ENCODE peak calls at places on chromosome 3, in ten cellular contexts. V is NCI-H446 treated with DMSO at 0.1 percent for 48 hours; B is GM03348; T is GDM1; Q is NCI-H1105 treated with DMSO at 0.1 percent for 48 hours; A is NCI-H1417; P is activated effector memory CD4-positive, alpha-beta T cell treated with Interleukin-2 at 50 U/mL for 16 hours; G is NCI-H2029; Z is NCI-H1930; L is activated naive CD4-positive, alpha-beta T cell. E is an unnamed sample.

GRCh38 chr3:88298189-88298588 is 148.4 kb downstream of the C3orf38 start:
- DNase-seq in V (no peak), B (no peak), T (no peak), Q (no peak), A (no peak), P (no peak), G (no peak), Z (no peak), L (no peak), E (no peak)

GRCh38 chr3:196049567-196050122 is 32.2 kb downstream of the TFRC start:
- DNase-seq in V (no peak), B (no peak), T (no peak), Q (no peak), A (no peak), P (no peak), G (no peak), Z (no peak), L (no peak), E (no peak)

GRCh38 chr3:148600902-148601765 is 96.6 kb upstream of the AGTR1 start:
- DNase-seq in V (no peak), B (no peak), T (no peak), Q (no peak), A (no peak), P (no peak), G (no peak), Z (no peak), L (no peak), E (no peak)

GRCh38 chr3:155560594-155560993 is 184.3 kb downstream of the PLCH1 start:
- DNase-seq in V (no peak), B (peak), T (no peak), Q (no peak), A (no peak), P (no peak), G (no peak), Z (no peak), L (no peak), E (no peak)

GRCh38 chr3:170941551-170941950 is 33.1 kb upstream of the EIF5A2 start:
- DNase-seq in V (no peak), B (no peak), T (no peak), Q (no peak), A (no peak), P (no peak), G (no peak), Z (no peak), L (no peak), E (no peak)

GRCh38 chr3:2686816-2687502 is 423.2 kb downstream of the IL5RA start:
- DNase-seq in V (no peak), B (no peak), T (no peak), Q (no peak), A (no peak), P (no peak), G (no peak), Z (no peak), L (no peak), E (no peak)

GRCh38 chr3:100075163-100075562 is 39.1 kb downstream of the FILIP1L start:
- DNase-seq in V (no peak), B (no peak), T (no peak), Q (no peak), A (no peak), P (no peak), G (no peak), Z (no peak), L (no peak), E (no peak)

GRCh38 chr3:133676336-133677118 is 14.8 kb upstream of the TOPBP1 start:
- DNase-seq in V (no peak), B (no peak), T (no peak), Q (no peak), A (no peak), P (no peak), G (no peak), Z (no peak), L (no peak), E (no peak)

GRCh38 chr3:149406244-149406752 is 28.8 kb upstream of the TM4SF1 start:
- DNase-seq in V (no peak), B (no peak), T (no peak), Q (no peak), A (no peak), P (no peak), G (no peak), Z (no peak), L (no peak), E (no peak)

GRCh38 chr3:61928020-61928419 is 366.6 kb downstream of the PTPRG start:
- DNase-seq in V (no peak), B (peak), T (no peak), Q (no peak), A (no peak), P (no peak), G (no peak), Z (no peak), L (no peak), E (no peak)

GRCh38 chr3:127817331-127817821 is 4.9 kb downstream of the MGLL start:
- DNase-seq in V (no peak), B (peak), T (no peak), Q (no peak), A (peak), P (no peak), G (no peak), Z (no peak), L (no peak), E (no peak)

GRCh38 chr3:121431717-121432517 is 113.9 kb downstream of the POLQ start:
- DNase-seq in V (no peak), B (peak), T (no peak), Q (peak), A (peak), P (peak), G (peak), Z (no peak), L (no peak), E (peak)

GRCh38 chr3:69197455-69197854 is 75.1 kb upstream of the LMOD3 start:
- DNase-seq in V (no peak), B (no peak), T (no peak), Q (no peak), A (no peak), P (no peak), G (no peak), Z (no peak), L (no peak), E (no peak)

GRCh38 chr3:29871087-29871486 is 590.2 kb downstream of the RBMS3 start:
- DNase-seq in V (no peak), B (no peak), T (no peak), Q (no peak), A (no peak), P (no peak), G (no peak), Z (no peak), L (no peak), E (peak)

GRCh38 chr3:75296858-75297257 is 367.3 kb upstream of the FRG2C start:
- DNase-seq in V (no peak), B (no peak), T (no peak), Q (no peak), A (no peak), P (no peak), G (no peak), Z (no peak), L (no peak), E (no peak)

GRCh38 chr3:9123849-9124248 is 125.6 kb downstream of the SRGAP3 start:
- DNase-seq in V (peak), B (no peak), T (no peak), Q (no peak), A (no peak), P (no peak), G (no peak), Z (no peak), L (no peak), E (no peak)

GRCh38 chr3:102307442-102307841 is 127.4 kb upstream of the ZPLD1 start:
- DNase-seq in V (no peak), B (no peak), T (no peak), Q (no peak), A (no peak), P (no peak), G (no peak), Z (no peak), L (no peak), E (no peak)

GRCh38 chr3:74273091-74273490 is 341.4 kb downstream of the CNTN3 start:
- DNase-seq in V (no peak), B (peak), T (no peak), Q (no peak), A (no peak), P (no peak), G (no peak), Z (no peak), L (no peak), E (no peak)

GRCh38 chr3:125140011-125140813 is 72.3 kb downstream of the SLC12A8 start:
- DNase-seq in V (no peak), B (peak), T (no peak), Q (no peak), A (no peak), P (no peak), G (no peak), Z (no peak), L (no peak), E (no peak)

GRCh38 chr3:13188975-13189374 is 115.7 kb upstream of the IQSEC1 start:
- DNase-seq in V (no peak), B (no peak), T (no peak), Q (no peak), A (no peak), P (no peak), G (no peak), Z (no peak), L (no peak), E (no peak)

GRCh38 chr3:95424296-95424695 is 1361.4 kb downstream of the NSUN3 start:
- DNase-seq in V (no peak), B (no peak), T (no peak), Q (no peak), A (no peak), P (no peak), G (no peak), Z (no peak), L (no peak), E (no peak)

GRCh38 chr3:54134155-54134554 is 11.8 kb downstream of the CACNA2D3 start:
- DNase-seq in V (no peak), B (no peak), T (no peak), Q (no peak), A (no peak), P (no peak), G (no peak), Z (no peak), L (no peak), E (no peak)

GRCh38 chr3:151856106-151856505 is 17.3 kb upstream of the SUCNR1 start:
- DNase-seq in V (no peak), B (no peak), T (no peak), Q (peak), A (no peak), P (no peak), G (no peak), Z (no peak), L (no peak), E (no peak)

GRCh38 chr3:112315791-112316190 is 17.2 kb upstream of the CD200 start:
- DNase-seq in V (no peak), B (no peak), T (no peak), Q (no peak), A (no peak), P (no peak), G (no peak), Z (no peak), L (no peak), E (no peak)

GRCh38 chr3:127544151-127544805 is 46.3 kb downstream of the TPRA1 start:
- DNase-seq in V (peak), B (peak), T (peak), Q (peak), A (peak), P (peak), G (peak), Z (peak), L (peak), E (peak)

GRCh38 chr3:171658801-171659200 is 151.5 kb downstream of the PLD1 start:
- DNase-seq in V (no peak), B (peak), T (no peak), Q (no peak), A (no peak), P (no peak), G (no peak), Z (no peak), L (no peak), E (no peak)

GRCh38 chr3:155869664-155870063 is 786 bp upstream of the GMPS start:
- DNase-seq in V (no peak), B (no peak), T (no peak), Q (no peak), A (no peak), P (no peak), G (no peak), Z (no peak), L (no peak), E (no peak)

GRCh38 chr3:190780524-190780923 is 82.0 kb downstream of the GMNC start:
- DNase-seq in V (no peak), B (no peak), T (no peak), Q (no peak), A (no peak), P (no peak), G (no peak), Z (no peak), L (no peak), E (no peak)

GRCh38 chr3:89227634-89228033 is 120.2 kb downstream of the EPHA3 start:
- DNase-seq in V (no peak), B (no peak), T (no peak), Q (no peak), A (no peak), P (no peak), G (no peak), Z (no peak), L (no peak), E (no peak)

GRCh38 chr3:122184591-122184929 is 1.1 kb downstream of the CASR start:
- DNase-seq in V (no peak), B (no peak), T (no peak), Q (no peak), A (no peak), P (no peak), G (no peak), Z (no peak), L (no peak), E (no peak)

GRCh38 chr3:195180490-195181106 is 90.4 kb downstream of the XXYLT1 start:
- DNase-seq in V (no peak), B (no peak), T (no peak), Q (no peak), A (no peak), P (no peak), G (peak), Z (no peak), L (no peak), E (no peak)

GRCh38 chr3:184798120-184798519 is 13.8 kb upstream of the VPS8 start:
- DNase-seq in V (no peak), B (no peak), T (no peak), Q (no peak), A (no peak), P (no peak), G (no peak), Z (no peak), L (no peak), E (no peak)

GRCh38 chr3:110568246-110568645 is 503.4 kb upstream of the NECTIN3 start:
- DNase-seq in V (no peak), B (peak), T (no peak), Q (no peak), A (no peak), P (no peak), G (no peak), Z (no peak), L (no peak), E (peak)

GRCh38 chr3:143627336-143627735 is 220.9 kb downstream of the SLC9A9 start:
- DNase-seq in V (no peak), B (peak), T (no peak), Q (no peak), A (no peak), P (no peak), G (no peak), Z (no peak), L (no peak), E (no peak)

E was measured in GM12865.